ENCODE peak calls at places on chromosomes 13 and 19, in nine cellular contexts. L is foreskin fibroblast, W is GM23338, Y is AG04449, G is esophagus muscularis mucosa, V is pancreas, E is mucosa of descending colon, T is PC-3, U is uterus. J is an unnamed sample.

GRCh38 chr19:28239270-28239669 is 973.7 kb downstream of the UQCRFS1 start:
- DNase-seq in L (no peak), W (peak), Y (no peak), G (no peak), V (no peak), E (peak), T (no peak), U (no peak), J (no peak)

GRCh38 chr13:101289764-101290163 is 126.5 kb downstream of the NALCN start:
- DNase-seq in L (peak), W (peak), Y (no peak), G (no peak), V (peak), E (no peak), T (no peak), U (no peak), J (no peak)

GRCh38 chr13:21014139-21014665 is 47.2 kb downstream of the LATS2 start:
- DNase-seq in L (no peak), W (no peak), Y (no peak), G (no peak), V (no peak), E (no peak), T (no peak), U (no peak), J (no peak)

GRCh38 chr19:31054430-31054829 is 294.8 kb downstream of the TSHZ3 start:
- DNase-seq in L (peak), W (peak), Y (peak), G (peak), V (no peak), E (peak), T (no peak), U (no peak), J (peak)

GRCh38 chr19:44668985-44669764 is 2.1 kb upstream of the CEACAM19 start:
- DNase-seq in L (no peak), W (no peak), Y (no peak), G (no peak), V (no peak), E (no peak), T (peak), U (no peak), J (no peak)

GRCh38 chr13:110154370-110155031 is 152.5 kb downstream of the COL4A1 start:
- DNase-seq in L (no peak), W (no peak), Y (no peak), G (no peak), V (no peak), E (no peak), T (no peak), U (no peak), J (no peak)

GRCh38 chr13:78194904-78195639 is 276.4 kb upstream of the EDNRB start:
- DNase-seq in L (peak), W (peak), Y (peak), G (no peak), V (no peak), E (no peak), T (peak), U (no peak), J (no peak)

GRCh38 chr19:56547535-56547934 is 8.8 kb downstream of the ZFP28 start:
- DNase-seq in L (no peak), W (peak), Y (no peak), G (no peak), V (no peak), E (no peak), T (no peak), U (no peak), J (no peak)

GRCh38 chr19:17235618-17236413 is 9.8 kb downstream of the OCEL1 start:
- DNase-seq in L (peak), W (peak), Y (no peak), G (no peak), V (peak), E (peak), T (no peak), U (peak), J (no peak)

GRCh38 chr13:35789335-35790166 is 313.1 kb upstream of the MAB21L1 start:
- DNase-seq in L (peak), W (peak), Y (no peak), G (no peak), V (no peak), E (no peak), T (peak), U (no peak), J (peak)

GRCh38 chr19:31220540-31220939 is 128.7 kb downstream of the TSHZ3 start:
- DNase-seq in L (peak), W (peak), Y (no peak), G (no peak), V (no peak), E (peak), T (no peak), U (no peak), J (no peak)

GRCh38 chr13:30932481-30933333 is at the start of gene TEX26:
- DNase-seq in L (no peak), W (peak), Y (no peak), G (peak), V (no peak), E (no peak), T (no peak), U (no peak), J (no peak)

GRCh38 chr13:114338959-114339358 is 24.7 kb downstream of the CHAMP1 start:
- DNase-seq in L (no peak), W (no peak), Y (no peak), G (no peak), V (no peak), E (no peak), T (no peak), U (no peak), J (no peak)

GRCh38 chr19:9939301-9939913 is 3.1 kb upstream of the OLFM2 start:
- DNase-seq in L (peak), W (peak), Y (no peak), G (no peak), V (no peak), E (no peak), T (peak), U (no peak), J (no peak)

GRCh38 chr19:46211201-46211881 is 18.2 kb upstream of the IGFL1 start:
- DNase-seq in L (no peak), W (peak), Y (no peak), G (no peak), V (peak), E (no peak), T (peak), U (no peak), J (no peak)

GRCh38 chr19:52935434-52935833 is 12.2 kb upstream of the ZNF888 start:
- DNase-seq in L (no peak), W (no peak), Y (no peak), G (no peak), V (no peak), E (peak), T (peak), U (no peak), J (no peak)

GRCh38 chr13:35479223-35479536 is 2.7 kb upstream of the MAB21L1 start:
- DNase-seq in L (peak), W (peak), Y (no peak), G (no peak), V (no peak), E (no peak), T (no peak), U (no peak), J (no peak)

GRCh38 chr19:14300281-14300680 is 81.0 kb upstream of the ADGRE5 start:
- DNase-seq in L (no peak), W (peak), Y (no peak), G (no peak), V (no peak), E (peak), T (no peak), U (no peak), J (no peak)

GRCh38 chr19:10009714-10010224 is 535 bp downstream of the COL5A3 start:
- DNase-seq in L (peak), W (no peak), Y (no peak), G (peak), V (no peak), E (no peak), T (no peak), U (no peak), J (no peak)

GRCh38 chr13:112875627-112876026 is 93.4 kb upstream of the MCF2L start:
- DNase-seq in L (no peak), W (no peak), Y (no peak), G (no peak), V (no peak), E (no peak), T (no peak), U (no peak), J (no peak)

GRCh38 chr13:36345438-36346221 is 564 bp downstream of the SPART start:
- DNase-seq in L (peak), W (peak), Y (no peak), G (peak), V (peak), E (peak), T (no peak), U (peak), J (peak)

GRCh38 chr13:57136093-57136492 is 4.6 kb upstream of the PRR20A start:
- DNase-seq in L (no peak), W (no peak), Y (no peak), G (no peak), V (no peak), E (no peak), T (no peak), U (no peak), J (no peak)

GRCh38 chr19:50460161-50460765 is 16.0 kb upstream of the EMC10 start:
- DNase-seq in L (peak), W (peak), Y (no peak), G (no peak), V (no peak), E (no peak), T (peak), U (no peak), J (no peak)

GRCh38 chr13:36248700-36249099 is 34.3 kb upstream of the SOHLH2 start:
- DNase-seq in L (no peak), W (no peak), Y (no peak), G (no peak), V (no peak), E (no peak), T (no peak), U (no peak), J (no peak)

GRCh38 chr13:102555914-102556553 is 40.8 kb upstream of the TPP2 start:
- DNase-seq in L (peak), W (peak), Y (no peak), G (no peak), V (no peak), E (peak), T (peak), U (no peak), J (no peak)

GRCh38 chr13:46307554-46307953 is 79.5 kb downstream of the RUBCNL start:
- DNase-seq in L (peak), W (no peak), Y (no peak), G (no peak), V (no peak), E (no peak), T (no peak), U (no peak), J (no peak)

DNA sequence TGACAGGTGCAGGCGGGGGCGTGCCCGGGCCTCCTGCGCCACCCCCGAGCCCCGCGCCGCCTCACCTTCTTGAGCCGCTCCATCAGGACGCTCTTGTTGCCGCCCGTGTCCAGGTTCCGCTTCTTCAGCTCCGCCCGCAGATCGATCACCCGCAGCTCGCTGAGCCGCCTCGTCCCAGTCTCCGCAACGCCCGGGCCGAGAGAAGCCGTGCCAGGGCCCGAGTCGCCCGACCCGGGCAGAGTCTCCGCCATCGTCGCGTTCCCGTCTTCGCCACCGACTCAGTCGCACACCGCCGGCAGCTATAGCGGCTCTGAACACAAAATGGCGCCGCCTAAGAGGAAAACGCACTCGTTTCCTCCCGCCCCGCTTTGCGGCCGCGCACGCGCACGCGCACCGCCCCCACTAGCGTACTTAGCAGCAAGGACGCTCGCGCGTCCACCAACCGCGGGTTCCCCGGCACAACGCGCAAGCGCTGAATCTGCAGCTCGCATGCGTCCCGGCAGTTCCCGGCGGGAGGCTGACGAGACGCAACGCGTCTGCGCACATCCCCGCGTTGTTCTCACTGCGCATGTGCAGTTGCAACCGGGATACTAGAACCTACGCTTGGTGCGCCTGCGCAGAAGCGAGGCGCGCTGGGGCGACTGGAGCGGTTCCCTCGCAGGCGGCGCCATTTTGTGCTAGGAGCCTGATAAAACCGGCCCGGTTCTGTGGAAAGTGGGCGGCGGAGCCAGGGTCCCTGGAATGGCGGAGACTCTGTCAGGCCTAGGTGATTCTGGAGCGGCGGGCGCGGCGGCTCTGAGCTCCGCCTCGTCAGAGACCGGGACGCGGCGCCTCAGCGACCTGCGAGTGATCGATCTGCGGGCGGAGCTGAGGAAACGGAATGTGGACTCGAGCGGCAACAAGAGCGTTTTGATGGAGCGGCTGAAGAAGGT is at the start of the genes SAFB and SAFB2:
- DNase-seq in L (peak), W (peak), Y (peak), G (peak), V (peak), E (peak), T (peak), U (peak), J (peak)
- TF ChIP-seq CTCF in L (no peak), W (no peak), Y (no peak), G (no peak), V (no peak), E (no peak), T (no peak), U (no peak), J (no peak)

GRCh38 chr13:41426047-41426446 is 31.3 kb upstream of the RGCC start:
- DNase-seq in L (no peak), W (no peak), Y (no peak), G (no peak), V (no peak), E (no peak), T (no peak), U (no peak), J (no peak)

GRCh38 chr13:41427700-41428099 is 29.6 kb upstream of the RGCC start:
- DNase-seq in L (no peak), W (no peak), Y (no peak), G (no peak), V (no peak), E (no peak), T (no peak), U (no peak), J (no peak)

DNA sequence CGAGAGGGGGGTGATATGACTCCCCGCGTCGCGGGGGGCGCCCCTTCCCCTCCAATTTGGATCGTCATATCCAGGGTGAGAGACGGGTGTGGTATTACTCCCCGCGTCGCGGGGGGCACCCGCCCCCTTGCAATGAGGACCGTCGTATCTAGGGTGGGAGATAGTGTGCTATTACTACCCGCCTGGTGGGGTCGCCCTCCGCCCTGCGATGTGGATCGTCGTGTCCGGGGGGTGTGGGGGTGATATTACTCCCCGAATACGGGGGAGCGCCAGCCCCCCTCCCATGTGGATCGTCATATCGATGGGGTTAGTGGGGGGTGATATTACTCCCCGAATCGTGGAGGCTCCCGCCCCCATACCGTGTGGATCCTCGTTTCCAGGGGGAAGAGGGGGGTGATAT is 29.2 kb upstream of the RGCC start:
- DNase-seq in L (no peak), W (peak), Y (no peak), G (no peak), V (no peak), E (no peak), T (no peak), U (no peak), J (no peak)
- TF ChIP-seq CTCF in L (no peak), W (peak), Y (no peak), G (peak), V (no peak), E (no peak), T (no peak), U (no peak), J (peak)

GRCh38 chr19:38717051-38717450 is 27.2 kb downstream of the CAPN12 start:
- DNase-seq in L (no peak), W (no peak), Y (no peak), G (no peak), V (no peak), E (no peak), T (no peak), U (no peak), J (no peak)

GRCh38 chr19:38720559-38721236 is 23.6 kb downstream of the CAPN12 start:
- DNase-seq in L (no peak), W (no peak), Y (no peak), G (no peak), V (no peak), E (no peak), T (no peak), U (no peak), J (no peak)

GRCh38 chr19:38719761-38720558 is 24.3 kb downstream of the CAPN12 start:
- DNase-seq in L (no peak), W (no peak), Y (no peak), G (no peak), V (no peak), E (no peak), T (no peak), U (no peak), J (no peak)

GRCh38 chr19:38717855-38718254 is 26.4 kb downstream of the CAPN12 start:
- DNase-seq in L (no peak), W (no peak), Y (no peak), G (no peak), V (no peak), E (no peak), T (no peak), U (no peak), J (no peak)

GRCh38 chr19:38718747-38719543 is 25.3 kb downstream of the CAPN12 start:
- DNase-seq in L (peak), W (peak), Y (no peak), G (no peak), V (no peak), E (no peak), T (no peak), U (no peak), J (no peak)
- TF ChIP-seq CTCF in L (peak), W (peak), Y (peak), G (peak), V (no peak), E (no peak), T (peak), U (peak), J (peak)

GRCh38 chr13:47420012-47420411 is 523.2 kb upstream of the HTR2A start:
- DNase-seq in L (peak), W (no peak), Y (no peak), G (no peak), V (no peak), E (no peak), T (peak), U (no peak), J (no peak)
- TF ChIP-seq CTCF in L (peak), W (no peak), Y (peak), G (no peak), V (no peak), E (no peak), T (peak), U (no peak), J (peak)

GRCh38 chr13:80037505-80037888 is 303.4 kb downstream of the SPRY2 start:
- DNase-seq in L (peak), W (no peak), Y (peak), G (no peak), V (no peak), E (no peak), T (peak), U (no peak), J (peak)

GRCh38 chr13:80036845-80037504 is 304.0 kb downstream of the SPRY2 start:
- DNase-seq in L (no peak), W (no peak), Y (no peak), G (no peak), V (no peak), E (peak), T (no peak), U (no peak), J (no peak)

GRCh38 chr13:80033286-80033685 is 307.6 kb downstream of the SPRY2 start:
- DNase-seq in L (no peak), W (no peak), Y (no peak), G (no peak), V (no peak), E (no peak), T (peak), U (no peak), J (no peak)

GRCh38 chr13:80038371-80038770 is 302.6 kb downstream of the SPRY2 start:
- DNase-seq in L (no peak), W (no peak), Y (no peak), G (no peak), V (no peak), E (no peak), T (no peak), U (no peak), J (no peak)

DNA sequence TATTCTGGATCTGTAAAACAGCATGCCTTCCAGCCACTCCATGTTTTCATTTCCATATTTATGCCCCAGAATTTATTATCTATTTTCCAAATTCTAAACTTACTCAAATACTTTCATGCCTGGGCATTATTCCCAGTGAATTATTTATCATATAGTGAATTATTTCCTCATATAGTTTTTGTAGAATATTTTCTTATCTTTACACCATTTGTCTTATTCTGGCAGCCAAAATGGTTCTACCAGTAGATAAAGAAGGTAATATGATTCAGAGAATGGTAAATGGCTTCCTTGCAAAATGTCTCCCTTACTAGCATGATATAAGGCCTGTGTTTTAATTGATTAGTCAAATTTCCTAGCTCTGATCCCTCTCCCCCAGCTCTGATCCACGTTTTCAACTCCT is 305.8 kb downstream of the SPRY2 start:
- DNase-seq in L (no peak), W (no peak), Y (no peak), G (no peak), V (no peak), E (no peak), T (no peak), U (no peak), J (no peak)
- TF ChIP-seq CTCF in L (no peak), W (no peak), Y (no peak), G (no peak), V (no peak), E (no peak), T (no peak), U (no peak), J (no peak)

DNA sequence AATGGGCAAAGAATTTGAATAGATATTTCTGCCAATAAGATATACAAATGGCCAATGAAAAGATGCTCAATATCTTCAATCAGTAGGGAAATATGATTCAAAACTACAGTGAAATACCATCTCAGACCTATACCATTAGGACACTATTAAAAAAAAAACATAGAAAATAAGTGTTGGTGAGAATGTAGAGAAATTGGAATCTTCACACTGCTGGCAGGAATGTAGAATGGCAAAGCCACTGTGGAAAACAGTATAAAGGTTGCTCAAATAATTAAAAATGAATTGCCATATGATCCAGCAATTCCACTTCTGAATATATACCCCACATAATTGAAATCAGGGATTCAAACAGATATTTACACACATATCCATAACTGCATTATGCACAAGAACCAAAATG is 88.1 kb upstream of the STARD13 start:
- DNase-seq in L (no peak), W (no peak), Y (no peak), G (no peak), V (no peak), E (no peak), T (no peak), U (no peak), J (no peak)
- TF ChIP-seq CTCF in L (peak), W (no peak), Y (no peak), G (no peak), V (no peak), E (no peak), T (no peak), U (no peak), J (no peak)

GRCh38 chr19:12090807-12091206 is 26.3 kb downstream of the ZNF844 start:
- DNase-seq in L (peak), W (peak), Y (no peak), G (peak), V (peak), E (peak), T (peak), U (peak), J (no peak)
- TF ChIP-seq CTCF in L (peak), W (peak), Y (peak), G (peak), V (peak), E (no peak), T (peak), U (peak), J (peak)